ENCODE peak calls at places on chromosomes 2 and 18, in eight cellular contexts. G, F, W, J, I, O, A and B are unnamed samples.

GRCh38 chr2:128489580-128490273 is 171.1 kb upstream of the HS6ST1 start:
- DNase-seq in O (no peak), W (no peak), J (no peak), G (no peak), A (no peak), F (peak; percentile 66), I (no peak), B (no peak)

GRCh38 chr2:5937865-5938565 is 245.8 kb downstream of the SOX11 start:
- DNase-seq in J (no peak), O (no peak), I (no peak), W (no peak), F (no peak), G (no peak), A (no peak), B (no peak)

GRCh38 chr2:40470817-40471809 is 19.2 kb upstream of the SLC8A1 start:
- DNase-seq in W (no peak), A (no peak), O (no peak), F (no peak), J (no peak), I (no peak), G (no peak), B (no peak)

GRCh38 chr2:222739939-222740338 is 68.5 kb downstream of the MOGAT1 start:
- DNase-seq in I (no peak), W (no peak), G (no peak), J (no peak), A (no peak), F (no peak), O (no peak), B (no peak)

GRCh38 chr18:77857926-77858325 is 608.3 kb downstream of the GALR1 start:
- DNase-seq in J (peak; percentile 34), F (no peak), A (no peak), O (no peak), W (no peak), I (no peak), G (peak; percentile 78), B (no peak)

GRCh38 chr2:41828052-41828643 is 219.7 kb upstream of the PKDCC start:
- DNase-seq in F (no peak), I (no peak), O (no peak), A (no peak), G (no peak), J (no peak), W (peak; percentile 82), B (no peak)

GRCh38 chr2:30240162-30240696 is 8.9 kb downstream of the LBH start:
- DNase-seq in G (no peak), J (no peak), O (no peak), F (no peak), A (no peak), I (no peak), W (no peak), B (no peak)

GRCh38 chr2:37527362-37527761 is 144.1 kb downstream of the CDC42EP3 start:
- DNase-seq in J (peak; percentile 39), W (no peak), A (no peak), G (peak; percentile 89), I (no peak), F (no peak), O (no peak), B (no peak)

GRCh38 chr18:62118324-62118723 is 68.5 kb downstream of the PIGN start:
- DNase-seq in G (no peak), I (no peak), F (no peak), W (no peak), O (no peak), J (no peak), A (no peak), B (no peak)

GRCh38 chr2:178241852-178242551 is 47.7 kb downstream of the OSBPL6 start:
- DNase-seq in G (peak; percentile 12), F (peak; percentile 69), A (no peak), O (no peak), W (peak; percentile 92), I (no peak), J (peak; percentile 73), B (no peak)

GRCh38 chr2:159879061-159879604 is 81.1 kb upstream of the CD302 start:
- DNase-seq in G (no peak), J (no peak), F (no peak), A (peak; percentile 52), I (no peak), W (no peak), O (no peak), B (no peak)